ENCODE peak calls at places on chromosomes 16 and 17, in nine cellular contexts. One of them, this sample, is unnamed.

GRCh38 chr16:84054916-84055315 is 12.3 kb upstream of the SLC38A8 start:
- DNase-seq in GM23338: peak; percentile 48
- DNase-seq in PC-9: no peak
- DNase-seq in MM.1S: no peak
- DNase-seq in PC-3: no peak
- DNase-seq in neural progenitor cell: peak; percentile 71
- DNase-seq in fibroblast of lung: no peak
- DNase-seq in HCT116: no peak
- DNase-seq in GM12878: no peak
- DNase-seq in this sample: no peak

GRCh38 chr16:68908000-68908313 is 64.6 kb downstream of the TANGO6 start:
- DNase-seq in PC-9: no peak
- DNase-seq in GM12878: no peak
- DNase-seq in MM.1S: no peak
- DNase-seq in HCT116: no peak
- DNase-seq in fibroblast of lung: no peak
- DNase-seq in neural progenitor cell: no peak
- DNase-seq in PC-3: no peak
- DNase-seq in GM23338: no peak
- DNase-seq in this sample: no peak

GRCh38 chr17:8221663-8222379 is 11.4 kb upstream of the AURKB start:
- DNase-seq in HCT116: no peak
- DNase-seq in MM.1S: peak; percentile 87
- DNase-seq in GM23338: peak; percentile 89
- DNase-seq in fibroblast of lung: peak; percentile 86
- DNase-seq in PC-9: peak; percentile 72
- DNase-seq in PC-3: peak; percentile 87
- DNase-seq in GM12878: peak; percentile 96
- DNase-seq in neural progenitor cell: peak; percentile 89
- DNase-seq in this sample: peak; percentile 94

GRCh38 chr17:49748223-49748622 is 15.7 kb downstream of the FAM117A start:
- DNase-seq in PC-9: no peak
- DNase-seq in fibroblast of lung: no peak
- DNase-seq in MM.1S: peak; percentile 31
- DNase-seq in PC-3: no peak
- DNase-seq in neural progenitor cell: no peak
- DNase-seq in GM23338: no peak
- DNase-seq in GM12878: no peak
- DNase-seq in HCT116: no peak
- DNase-seq in this sample: no peak

GRCh38 chr17:36777118-36777517 is 160.2 kb upstream of the LHX1 start:
- DNase-seq in MM.1S: no peak
- DNase-seq in PC-3: peak; percentile 3
- DNase-seq in PC-9: peak; percentile 37
- DNase-seq in HCT116: no peak
- DNase-seq in fibroblast of lung: peak; percentile 7
- DNase-seq in GM23338: peak; percentile 78
- DNase-seq in neural progenitor cell: peak; percentile 76
- DNase-seq in GM12878: no peak
- DNase-seq in this sample: no peak

GRCh38 chr17:56867948-56868376 is 34.0 kb downstream of the DGKE start:
- DNase-seq in PC-9: no peak
- DNase-seq in neural progenitor cell: no peak
- DNase-seq in PC-3: no peak
- DNase-seq in GM12878: no peak
- DNase-seq in fibroblast of lung: peak; percentile 30
- DNase-seq in MM.1S: no peak
- DNase-seq in GM23338: no peak
- DNase-seq in HCT116: no peak
- DNase-seq in this sample: no peak

GRCh38 chr16:26598061-26598460 is 468.7 kb upstream of the C16orf82 start:
- DNase-seq in GM23338: no peak
- DNase-seq in neural progenitor cell: no peak
- DNase-seq in MM.1S: no peak
- DNase-seq in fibroblast of lung: no peak
- DNase-seq in PC-9: no peak
- DNase-seq in GM12878: no peak
- DNase-seq in HCT116: peak; percentile 4
- DNase-seq in PC-3: peak; percentile 3
- DNase-seq in this sample: no peak

GRCh38 chr16:68070811-68071546 is 14.2 kb upstream of the NFATC3 start:
- DNase-seq in PC-3: no peak
- DNase-seq in PC-9: no peak
- DNase-seq in neural progenitor cell: no peak
- DNase-seq in HCT116: no peak
- DNase-seq in GM23338: no peak
- DNase-seq in GM12878: no peak
- DNase-seq in MM.1S: no peak
- DNase-seq in fibroblast of lung: no peak
- DNase-seq in this sample: no peak

GRCh38 chr17:59796785-59797205 is 89.3 kb downstream of the VMP1 start:
- DNase-seq in PC-3: no peak
- DNase-seq in GM12878: no peak
- DNase-seq in HCT116: no peak
- DNase-seq in neural progenitor cell: no peak
- DNase-seq in MM.1S: no peak
- DNase-seq in GM23338: no peak
- DNase-seq in fibroblast of lung: no peak
- DNase-seq in PC-9: no peak
- DNase-seq in this sample: no peak

GRCh38 chr17:60300949-60301348 is 91.0 kb downstream of the USP32 start:
- DNase-seq in neural progenitor cell: no peak
- DNase-seq in GM12878: no peak
- DNase-seq in HCT116: no peak
- DNase-seq in MM.1S: no peak
- DNase-seq in fibroblast of lung: no peak
- DNase-seq in GM23338: no peak
- DNase-seq in PC-9: no peak
- DNase-seq in PC-3: no peak
- DNase-seq in this sample: no peak

GRCh38 chr17:76007131-76007849 is 6.6 kb downstream of the CDK3 start:
- DNase-seq in PC-9: no peak
- DNase-seq in GM23338: no peak
- DNase-seq in MM.1S: no peak
- DNase-seq in neural progenitor cell: no peak
- DNase-seq in GM12878: no peak
- DNase-seq in fibroblast of lung: no peak
- DNase-seq in PC-3: peak; percentile 1
- DNase-seq in HCT116: no peak
- DNase-seq in this sample: no peak

GRCh38 chr17:39737331-39737760 is 392 bp upstream of the GRB7 start:
- DNase-seq in PC-3: no peak
- DNase-seq in GM23338: no peak
- DNase-seq in neural progenitor cell: no peak
- DNase-seq in PC-9: no peak
- DNase-seq in HCT116: no peak
- DNase-seq in GM12878: no peak
- DNase-seq in fibroblast of lung: no peak
- DNase-seq in MM.1S: no peak
- DNase-seq in this sample: no peak

GRCh38 chr16:88377961-88378360 is 4.8 kb upstream of the ZNF469 start:
- DNase-seq in GM23338: no peak
- DNase-seq in MM.1S: no peak
- DNase-seq in GM12878: no peak
- DNase-seq in PC-3: no peak
- DNase-seq in PC-9: no peak
- DNase-seq in HCT116: no peak
- DNase-seq in neural progenitor cell: no peak
- DNase-seq in fibroblast of lung: no peak
- DNase-seq in this sample: no peak

GRCh38 chr17:8922451-8922850 is 43.1 kb downstream of the PIK3R5 start:
- DNase-seq in PC-3: peak; percentile 76
- DNase-seq in fibroblast of lung: peak; percentile 99
- DNase-seq in neural progenitor cell: no peak
- DNase-seq in PC-9: no peak
- DNase-seq in MM.1S: no peak
- DNase-seq in GM23338: no peak
- DNase-seq in HCT116: no peak
- DNase-seq in GM12878: no peak
- DNase-seq in this sample: peak; percentile 31

GRCh38 chr17:28792877-28793666 is 49.3 kb downstream of the TRAF4 start:
- DNase-seq in HCT116: no peak
- DNase-seq in GM12878: no peak
- DNase-seq in PC-9: no peak
- DNase-seq in fibroblast of lung: no peak
- DNase-seq in GM23338: peak; percentile 33
- DNase-seq in neural progenitor cell: no peak
- DNase-seq in PC-3: peak; percentile 5
- DNase-seq in MM.1S: no peak
- DNase-seq in this sample: peak; percentile 47

GRCh38 chr17:39974433-39974832 is 6.2 kb upstream of the PSMD3 start:
- DNase-seq in GM23338: no peak
- DNase-seq in GM12878: no peak
- DNase-seq in neural progenitor cell: no peak
- DNase-seq in HCT116: no peak
- DNase-seq in MM.1S: no peak
- DNase-seq in fibroblast of lung: no peak
- DNase-seq in PC-3: no peak
- DNase-seq in PC-9: no peak
- DNase-seq in this sample: no peak

GRCh38 chr17:73690581-73691135 is 46.4 kb upstream of the SDK2 start:
- DNase-seq in PC-3: no peak
- DNase-seq in MM.1S: no peak
- DNase-seq in GM12878: no peak
- DNase-seq in fibroblast of lung: no peak
- DNase-seq in neural progenitor cell: no peak
- DNase-seq in HCT116: no peak
- DNase-seq in GM23338: peak; percentile 65
- DNase-seq in PC-9: no peak
- DNase-seq in this sample: peak; percentile 11

GRCh38 chr17:16917995-16918394 is 53.9 kb downstream of the TNFRSF13B start:
- DNase-seq in HCT116: no peak
- DNase-seq in MM.1S: no peak
- DNase-seq in fibroblast of lung: no peak
- DNase-seq in PC-3: no peak
- DNase-seq in PC-9: no peak
- DNase-seq in GM23338: no peak
- DNase-seq in neural progenitor cell: no peak
- DNase-seq in GM12878: no peak
- DNase-seq in this sample: no peak

GRCh38 chr17:67557921-67558320 is 159.8 kb upstream of the NOL11 start:
- DNase-seq in HCT116: no peak
- DNase-seq in fibroblast of lung: peak; percentile 12
- DNase-seq in MM.1S: no peak
- DNase-seq in GM23338: no peak
- DNase-seq in PC-9: no peak
- DNase-seq in neural progenitor cell: no peak
- DNase-seq in PC-3: no peak
- DNase-seq in GM12878: no peak
- DNase-seq in this sample: no peak

GRCh38 chr17:81258292-81258691 is 19.2 kb downstream of the NDUFAF8 start:
- DNase-seq in HCT116: no peak
- DNase-seq in GM23338: peak; percentile 64
- DNase-seq in GM12878: no peak
- DNase-seq in MM.1S: no peak
- DNase-seq in PC-3: no peak
- DNase-seq in fibroblast of lung: no peak
- DNase-seq in neural progenitor cell: peak; percentile 57
- DNase-seq in PC-9: no peak
- DNase-seq in this sample: no peak
- TF ChIP-seq CTCF in HCT116: peak; percentile 15
- TF ChIP-seq CTCF in GM23338: peak; percentile 52
- TF ChIP-seq CTCF in GM12878: no peak
- TF ChIP-seq CTCF in MM.1S: no peak
- TF ChIP-seq CTCF in PC-3: no peak
- TF ChIP-seq CTCF in fibroblast of lung: peak; percentile 10
- TF ChIP-seq CTCF in neural progenitor cell: peak; percentile 38
- TF ChIP-seq CTCF in PC-9: no peak
- TF ChIP-seq CTCF in this sample: no peak

GRCh38 chr17:81731271-81731670 is 19.2 kb downstream of the SLC25A10 start:
- DNase-seq in fibroblast of lung: peak; percentile 72
- DNase-seq in GM23338: no peak
- DNase-seq in neural progenitor cell: no peak
- DNase-seq in MM.1S: peak; percentile 47
- DNase-seq in HCT116: no peak
- DNase-seq in PC-3: no peak
- DNase-seq in PC-9: peak; percentile 50
- DNase-seq in GM12878: no peak
- DNase-seq in this sample: peak; percentile 64

GRCh38 chr17:81735181-81736102 is 23.4 kb downstream of the SLC25A10 start:
- DNase-seq in fibroblast of lung: peak; percentile 30
- DNase-seq in HCT116: no peak
- DNase-seq in MM.1S: no peak
- DNase-seq in PC-9: no peak
- DNase-seq in neural progenitor cell: no peak
- DNase-seq in PC-3: peak; percentile 70
- DNase-seq in GM23338: no peak
- DNase-seq in GM12878: peak; percentile 26
- DNase-seq in this sample: no peak

GRCh38 chr17:81734405-81735055 is 22.4 kb downstream of the SLC25A10 start:
- DNase-seq in fibroblast of lung: no peak
- DNase-seq in PC-3: no peak
- DNase-seq in GM23338: no peak
- DNase-seq in HCT116: no peak
- DNase-seq in MM.1S: no peak
- DNase-seq in GM12878: no peak
- DNase-seq in PC-9: no peak
- DNase-seq in neural progenitor cell: no peak
- DNase-seq in this sample: no peak

GRCh38 chr17:81737947-81738800 is 26.1 kb downstream of the SLC25A10 start:
- DNase-seq in neural progenitor cell: no peak
- DNase-seq in fibroblast of lung: no peak
- DNase-seq in GM12878: no peak
- DNase-seq in PC-9: no peak
- DNase-seq in GM23338: no peak
- DNase-seq in PC-3: no peak
- DNase-seq in MM.1S: no peak
- DNase-seq in HCT116: no peak
- DNase-seq in this sample: no peak

GRCh38 chr17:81733507-81734404 is 21.7 kb downstream of the SLC25A10 start:
- DNase-seq in HCT116: peak; percentile 62
- DNase-seq in GM12878: no peak
- DNase-seq in neural progenitor cell: peak; percentile 85
- DNase-seq in MM.1S: peak; percentile 66
- DNase-seq in fibroblast of lung: peak; percentile 43
- DNase-seq in GM23338: peak; percentile 89
- DNase-seq in PC-9: peak; percentile 55
- DNase-seq in PC-3: peak; percentile 96
- DNase-seq in this sample: peak; percentile 72
- TF ChIP-seq EZH2 in HCT116: no peak
- TF ChIP-seq EZH2 in GM12878: no peak
- TF ChIP-seq EZH2 in neural progenitor cell: no peak
- TF ChIP-seq EZH2 in MM.1S: no peak
- TF ChIP-seq EZH2 in fibroblast of lung: no peak
- TF ChIP-seq EZH2 in GM23338: no peak
- TF ChIP-seq EZH2 in PC-9: no peak
- TF ChIP-seq EZH2 in PC-3: no peak
- TF ChIP-seq EZH2 in this sample: no peak

GRCh38 chr16:75621170-75621477 is 2.0 kb downstream of the ADAT1 start:
- DNase-seq in neural progenitor cell: peak; percentile 52
- DNase-seq in PC-3: peak; percentile 39
- DNase-seq in GM23338: peak; percentile 51
- DNase-seq in GM12878: no peak
- DNase-seq in fibroblast of lung: peak; percentile 22
- DNase-seq in HCT116: no peak
- DNase-seq in PC-9: no peak
- DNase-seq in MM.1S: peak; percentile 9
- DNase-seq in this sample: peak; percentile 57
- TF ChIP-seq CTCF in neural progenitor cell: peak; percentile 67
- TF ChIP-seq CTCF in PC-3: peak; percentile 63
- TF ChIP-seq CTCF in GM23338: peak; percentile 64
- TF ChIP-seq CTCF in GM12878: peak; percentile 61
- TF ChIP-seq CTCF in fibroblast of lung: peak; percentile 64
- TF ChIP-seq CTCF in HCT116: peak; percentile 47
- TF ChIP-seq CTCF in PC-9: peak; percentile 45
- TF ChIP-seq CTCF in MM.1S: peak; percentile 20
- TF ChIP-seq CTCF in this sample: peak; percentile 67

GRCh38 chr16:3182608-3183444 is 5.2 kb upstream of the OR1F1 start:
- DNase-seq in HCT116: no peak
- DNase-seq in GM23338: peak; percentile 77
- DNase-seq in PC-3: peak; percentile 52
- DNase-seq in PC-9: no peak
- DNase-seq in MM.1S: no peak
- DNase-seq in GM12878: no peak
- DNase-seq in fibroblast of lung: peak; percentile 51
- DNase-seq in neural progenitor cell: peak; percentile 73
- DNase-seq in this sample: peak; percentile 88
- TF ChIP-seq EZH2 in HCT116: no peak
- TF ChIP-seq EZH2 in GM23338: peak; percentile 29
- TF ChIP-seq EZH2 in PC-3: no peak
- TF ChIP-seq EZH2 in PC-9: no peak
- TF ChIP-seq EZH2 in MM.1S: no peak
- TF ChIP-seq EZH2 in GM12878: no peak
- TF ChIP-seq EZH2 in fibroblast of lung: peak; percentile 56
- TF ChIP-seq EZH2 in neural progenitor cell: no peak
- TF ChIP-seq EZH2 in this sample: no peak

This sample was measured in A673.